ENCODE peak calls at places on chromosomes 7 and 10, in four cellular contexts. One of them, this sample, is unnamed. For H3K4me1, the result is how much of the 10 kb centered on the place peaks cover.

GRCh38 chr10:1423676-1424253 is 313.6 kb downstream of the ADARB2 start:
- DNase-seq in A549: no peak
- DNase-seq in upper lobe of left lung: no peak
- DNase-seq in SK-N-SH: no peak
- DNase-seq in this sample: no peak

GRCh38 chr7:98286093-98286525 is 4.6 kb downstream of the BRI3 start:
- DNase-seq in upper lobe of left lung: peak
- DNase-seq in SK-N-SH: peak
- DNase-seq in A549: peak
- DNase-seq in this sample: peak

GRCh38 chr10:127338391-127339108 is 142.2 kb upstream of the INSYN2A start:
- DNase-seq in SK-N-SH: no peak
- DNase-seq in upper lobe of left lung: no peak
- DNase-seq in A549: no peak
- DNase-seq in this sample: no peak

GRCh38 chr10:100642295-100642994 is 102.9 kb upstream of the PAX2 start:
- DNase-seq in upper lobe of left lung: no peak
- DNase-seq in A549: no peak
- DNase-seq in SK-N-SH: no peak
- DNase-seq in this sample: no peak

GRCh38 chr10:106898441-106898840 is 266.1 kb downstream of the SORCS1 start:
- DNase-seq in upper lobe of left lung: no peak
- DNase-seq in A549: no peak
- DNase-seq in SK-N-SH: no peak
- DNase-seq in this sample: no peak

GRCh38 chr7:19958309-19958896 is 185.0 kb upstream of the TMEM196 start:
- DNase-seq in SK-N-SH: no peak
- DNase-seq in upper lobe of left lung: no peak
- DNase-seq in A549: peak
- DNase-seq in this sample: no peak

GRCh38 chr7:39709768-39710291 is 86.5 kb downstream of the RALA start:
- DNase-seq in SK-N-SH: no peak
- DNase-seq in upper lobe of left lung: no peak
- DNase-seq in A549: no peak
- DNase-seq in this sample: peak

GRCh38 chr7:3916146-3916545 is 615.1 kb downstream of the SDK1 start:
- DNase-seq in SK-N-SH: no peak
- DNase-seq in A549: no peak
- DNase-seq in upper lobe of left lung: no peak
- DNase-seq in this sample: no peak

GRCh38 chr7:101198476-101198875 is 2.4 kb downstream of the MOGAT3 start:
- DNase-seq in A549: no peak
- DNase-seq in upper lobe of left lung: no peak
- DNase-seq in SK-N-SH: no peak
- DNase-seq in this sample: no peak

GRCh38 chr7:141640239-141640840 is 61.6 kb downstream of the DENND11 start:
- DNase-seq in SK-N-SH: no peak
- DNase-seq in A549: no peak
- DNase-seq in upper lobe of left lung: no peak
- DNase-seq in this sample: no peak

GRCh38 chr10:108877130-108877529 is 1046.2 kb downstream of the XPNPEP1 start:
- DNase-seq in SK-N-SH: peak
- DNase-seq in A549: no peak
- DNase-seq in upper lobe of left lung: no peak
- DNase-seq in this sample: no peak

GRCh38 chr7:52656098-52656497 is 379.3 kb upstream of the POM121L12 start:
- DNase-seq in A549: no peak
- DNase-seq in SK-N-SH: no peak
- DNase-seq in upper lobe of left lung: no peak
- DNase-seq in this sample: no peak

GRCh38 chr10:126171555-126171954 is 216.7 kb downstream of the ADAM12 start:
- DNase-seq in SK-N-SH: no peak
- DNase-seq in A549: no peak
- DNase-seq in upper lobe of left lung: no peak
- DNase-seq in this sample: no peak
- H3K4me1 ChIP-seq in SK-N-SH: under half
- H3K4me1 ChIP-seq in A549: under half
- H3K4me1 ChIP-seq in upper lobe of left lung: under half
- H3K4me1 ChIP-seq in this sample: under half

DNA sequence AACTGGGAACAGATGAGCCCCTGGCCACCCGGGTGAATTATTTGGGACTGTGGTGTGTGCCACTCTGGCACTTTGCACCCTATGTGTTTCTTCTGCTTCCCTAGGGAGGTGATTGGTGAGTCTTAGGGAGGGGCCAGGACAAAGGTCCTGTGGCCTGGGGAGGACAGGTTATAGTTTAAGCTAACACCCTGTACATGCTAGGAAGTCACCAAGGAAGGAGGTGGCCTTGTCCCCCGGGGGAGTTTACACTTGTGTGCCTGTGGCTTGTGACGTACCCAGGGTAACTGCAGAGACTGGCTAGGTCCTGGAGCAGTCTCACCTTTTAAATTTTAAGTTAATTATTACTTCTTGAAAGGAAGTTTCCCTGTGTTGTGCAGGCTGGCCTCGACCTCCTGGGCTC is 196.2 kb downstream of the BAMBI start:
- DNase-seq in A549: no peak
- DNase-seq in SK-N-SH: no peak
- DNase-seq in upper lobe of left lung: no peak
- DNase-seq in this sample: no peak
- TF ChIP-seq EP300 in A549: no peak
- TF ChIP-seq EP300 in SK-N-SH: no peak
- TF ChIP-seq EP300 in upper lobe of left lung: no peak
- TF ChIP-seq EP300 in this sample: no peak

GRCh38 chr7:150737265-150738055 is at the start of gene GIMAP5:
- DNase-seq in A549: no peak
- DNase-seq in SK-N-SH: no peak
- DNase-seq in upper lobe of left lung: no peak
- DNase-seq in this sample: no peak
- H3K4me3 ChIP-seq in A549: no peak
- H3K4me3 ChIP-seq in SK-N-SH: no peak
- H3K4me3 ChIP-seq in upper lobe of left lung: peak
- H3K4me3 ChIP-seq in this sample: peak

GRCh38 chr10:28577506-28577905 is 44.6 kb downstream of the WAC start:
- DNase-seq in upper lobe of left lung: no peak
- DNase-seq in SK-N-SH: no peak
- DNase-seq in A549: no peak
- DNase-seq in this sample: no peak
- H3K4me1 ChIP-seq in upper lobe of left lung: half or more
- H3K4me1 ChIP-seq in SK-N-SH: under half
- H3K4me1 ChIP-seq in A549: under half
- H3K4me1 ChIP-seq in this sample: under half

GRCh38 chr10:132589681-132590080 is 52.1 kb downstream of the INPP5A start:
- DNase-seq in A549: no peak
- DNase-seq in upper lobe of left lung: peak
- DNase-seq in SK-N-SH: no peak
- DNase-seq in this sample: no peak

GRCh38 chr10:132588301-132589013 is 50.9 kb downstream of the INPP5A start:
- DNase-seq in SK-N-SH: no peak
- DNase-seq in upper lobe of left lung: no peak
- DNase-seq in A549: no peak
- DNase-seq in this sample: no peak

GRCh38 chr10:132590094-132590751 is 52.6 kb downstream of the INPP5A start:
- DNase-seq in upper lobe of left lung: no peak
- DNase-seq in A549: no peak
- DNase-seq in SK-N-SH: no peak
- DNase-seq in this sample: no peak

GRCh38 chr10:132590752-132591121 is 53.1 kb downstream of the INPP5A start:
- DNase-seq in SK-N-SH: no peak
- DNase-seq in A549: no peak
- DNase-seq in upper lobe of left lung: no peak
- DNase-seq in this sample: no peak

GRCh38 chr10:132589015-132589414 is 51.4 kb downstream of the INPP5A start:
- DNase-seq in SK-N-SH: no peak
- DNase-seq in A549: no peak
- DNase-seq in upper lobe of left lung: peak
- DNase-seq in this sample: no peak
- TF ChIP-seq EP300 in SK-N-SH: no peak
- TF ChIP-seq EP300 in A549: no peak
- TF ChIP-seq EP300 in upper lobe of left lung: no peak
- TF ChIP-seq EP300 in this sample: no peak

GRCh38 chr7:157609516-157609915 is 272.7 kb downstream of the DNAJB6 start:
- DNase-seq in SK-N-SH: no peak
- DNase-seq in upper lobe of left lung: no peak
- DNase-seq in A549: no peak
- DNase-seq in this sample: no peak
- H3K4me3 ChIP-seq in SK-N-SH: no peak
- H3K4me3 ChIP-seq in upper lobe of left lung: no peak
- H3K4me3 ChIP-seq in A549: no peak
- H3K4me3 ChIP-seq in this sample: no peak

DNA sequence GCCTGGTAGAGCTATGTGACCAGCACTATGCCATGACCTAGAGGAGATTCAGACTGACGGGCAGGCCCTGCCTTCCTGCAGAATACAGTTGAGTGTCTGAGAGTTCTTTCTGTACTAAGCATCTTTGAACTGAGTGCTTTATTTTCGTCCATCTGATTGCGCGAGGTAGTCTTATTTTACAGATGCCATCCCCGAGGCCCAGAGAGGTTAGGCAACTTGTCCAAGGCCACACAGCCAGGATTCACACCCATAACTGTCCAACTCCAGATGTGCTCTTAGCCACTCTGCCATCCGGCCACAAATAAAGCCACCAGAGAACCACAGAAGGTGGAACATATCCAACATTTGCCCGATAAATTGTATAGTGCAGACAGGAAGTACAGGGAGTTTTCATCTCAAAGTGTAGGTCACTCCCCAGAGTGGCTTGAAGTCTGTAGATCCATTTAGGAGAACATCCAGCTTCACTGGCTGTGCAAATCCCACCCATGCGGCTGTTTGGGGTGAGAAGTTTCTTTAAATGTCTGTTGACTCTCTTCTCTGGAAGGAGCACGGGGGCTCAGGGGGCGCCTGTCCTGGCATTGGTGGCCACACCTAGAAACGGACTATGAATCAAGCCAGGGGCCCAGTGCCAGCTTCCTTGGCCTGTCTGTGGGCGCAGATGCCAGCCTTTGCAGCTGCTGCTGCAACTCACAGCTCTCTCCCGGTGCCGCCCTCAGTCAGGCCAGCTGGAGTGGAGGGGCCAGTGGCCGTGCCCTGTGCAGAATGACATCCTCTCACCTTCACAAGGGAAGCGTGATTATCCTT is 11.1 kb downstream of the CHST3 start:
- DNase-seq in SK-N-SH: no peak
- DNase-seq in A549: no peak
- DNase-seq in upper lobe of left lung: peak
- DNase-seq in this sample: peak
- H3K4me1 ChIP-seq in SK-N-SH: under half
- H3K4me1 ChIP-seq in A549: half or more
- H3K4me1 ChIP-seq in upper lobe of left lung: half or more
- H3K4me1 ChIP-seq in this sample: half or more

DNA sequence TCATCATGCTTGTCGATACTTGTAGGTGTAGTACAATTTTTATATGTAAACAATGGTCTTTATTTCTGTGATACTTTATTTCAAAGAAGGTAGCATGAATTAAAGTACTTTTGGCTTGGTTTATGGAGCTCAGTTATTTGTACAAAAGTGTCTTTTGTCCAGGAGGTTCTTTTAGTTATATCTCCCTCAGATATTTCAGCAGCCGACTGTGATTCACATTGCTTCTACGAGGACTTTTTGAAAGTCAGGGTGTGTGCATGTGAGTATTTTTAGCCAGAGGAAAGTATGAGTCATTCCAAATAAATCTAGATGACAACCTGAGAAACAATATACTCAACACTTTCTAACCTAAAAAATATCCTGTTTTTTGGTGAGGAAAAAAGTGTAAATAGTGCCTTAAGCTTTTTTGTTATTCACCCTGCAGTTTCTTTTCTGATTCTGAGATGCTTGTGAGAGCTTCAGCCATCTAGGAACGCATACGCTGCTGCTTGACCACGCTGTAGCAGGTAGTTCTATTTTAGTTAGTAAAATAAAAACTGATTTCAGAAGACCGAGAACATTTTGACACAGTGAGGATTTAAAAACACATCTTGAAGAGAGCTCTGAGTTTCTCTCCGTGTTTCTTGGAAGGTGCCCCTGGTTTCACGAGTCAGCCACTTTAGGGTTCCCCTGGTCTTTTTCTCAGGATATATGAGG is 532 bp upstream of the SUN1 start:
- DNase-seq in upper lobe of left lung: no peak
- DNase-seq in A549: peak
- DNase-seq in SK-N-SH: no peak
- DNase-seq in this sample: no peak
- TF ChIP-seq EP300 in upper lobe of left lung: peak
- TF ChIP-seq EP300 in A549: no peak
- TF ChIP-seq EP300 in SK-N-SH: no peak
- TF ChIP-seq EP300 in this sample: peak

GRCh38 chr10:122044045-122044661 is 55.2 kb downstream of the TACC2 start:
- DNase-seq in SK-N-SH: no peak
- DNase-seq in A549: no peak
- DNase-seq in upper lobe of left lung: no peak
- DNase-seq in this sample: no peak
- H3K4me3 ChIP-seq in SK-N-SH: no peak
- H3K4me3 ChIP-seq in A549: no peak
- H3K4me3 ChIP-seq in upper lobe of left lung: no peak
- H3K4me3 ChIP-seq in this sample: no peak